ENCODE peak calls at places on chromosomes 6 and 20, in nine cellular contexts. M is stimulated activated CD4-positive, alpha-beta T cell treated with anti-CD3 and anti-CD28 coated beads, Interleukin-2, amount 100 ng/mL, for 48 hours; N is AG04450; J is HT1080; T is activated CD4-positive, CD25-positive, alpha-beta regulatory T cell; Z is HEK293T; A is endodermal cell; K is HS-5; D is NCI-H460. W is an unnamed sample.

GRCh38 chr20:62300319-62300718 is 2.5 kb upstream of the ADRM1 start:
- DNase-seq in M (no peak), N (no peak), J (no peak), T (no peak), Z (no peak), A (no peak), K (no peak), D (no peak), W (no peak)

GRCh38 chr20:63686492-63687321 is 9.7 kb upstream of the TNFRSF6B start:
- DNase-seq in M (peak), N (peak), J (peak), T (no peak), Z (no peak), A (no peak), K (peak), D (peak), W (no peak)

GRCh38 chr6:39273394-39273793 is 40.8 kb downstream of the KCNK17 start:
- DNase-seq in M (no peak), N (no peak), J (no peak), T (no peak), Z (no peak), A (peak), K (no peak), D (no peak), W (no peak)

GRCh38 chr6:42914546-42914945 is 1.3 kb upstream of the PTCRA start:
- DNase-seq in M (no peak), N (no peak), J (no peak), T (no peak), Z (no peak), A (no peak), K (no peak), D (no peak), W (no peak)

GRCh38 chr20:48180637-48181036 is 395.4 kb upstream of the SULF2 start:
- DNase-seq in M (no peak), N (no peak), J (no peak), T (no peak), Z (no peak), A (no peak), K (no peak), D (no peak), W (no peak)

GRCh38 chr6:2764610-2765165 is 505 bp upstream of the WRNIP1 start:
- DNase-seq in M (peak), N (no peak), J (peak), T (peak), Z (no peak), A (no peak), K (no peak), D (no peak), W (peak)

GRCh38 chr6:16239798-16240123 is 1.4 kb downstream of the GMPR start:
- DNase-seq in M (no peak), N (no peak), J (no peak), T (no peak), Z (no peak), A (no peak), K (no peak), D (peak), W (no peak)

GRCh38 chr20:59783020-59784010 is 150.1 kb downstream of the SYCP2 start:
- DNase-seq in M (peak), N (no peak), J (peak), T (no peak), Z (peak), A (peak), K (no peak), D (peak), W (peak)

GRCh38 chr20:4082406-4083102 is 67.2 kb upstream of the RNF24 start:
- DNase-seq in M (peak), N (no peak), J (peak), T (peak), Z (no peak), A (peak), K (no peak), D (no peak), W (no peak)

GRCh38 chr6:116461563-116462507 is 660 bp downstream of the CALHM6 start:
- DNase-seq in M (peak), N (no peak), J (no peak), T (no peak), Z (no peak), A (peak), K (no peak), D (no peak), W (no peak)

GRCh38 chr6:157193443-157193996 is 129.8 kb downstream of the TMEM242 start:
- DNase-seq in M (no peak), N (no peak), J (no peak), T (no peak), Z (no peak), A (no peak), K (no peak), D (no peak), W (no peak)

GRCh38 chr20:35443003-35443402 is 5.0 kb upstream of the GDF5 start:
- DNase-seq in M (no peak), N (no peak), J (peak), T (no peak), Z (no peak), A (no peak), K (peak), D (no peak), W (no peak)

GRCh38 chr6:7919871-7920270 is 9.3 kb upstream of the TXNDC5 start:
- DNase-seq in M (peak), N (no peak), J (peak), T (no peak), Z (no peak), A (peak), K (no peak), D (no peak), W (peak)

GRCh38 chr20:3309226-3309625 is 70.2 kb upstream of the SLC4A11 start:
- DNase-seq in M (no peak), N (no peak), J (no peak), T (no peak), Z (no peak), A (no peak), K (no peak), D (no peak), W (no peak)

GRCh38 chr6:53233309-53233708 is 84.7 kb upstream of the GCM1 start:
- DNase-seq in M (no peak), N (no peak), J (peak), T (no peak), Z (no peak), A (no peak), K (no peak), D (no peak), W (no peak)

GRCh38 chr6:90584636-90585255 is 2.1 kb downstream of the MAP3K7 start:
- DNase-seq in M (no peak), N (no peak), J (peak), T (no peak), Z (no peak), A (no peak), K (no peak), D (no peak), W (no peak)

GRCh38 chr20:16115891-16116577 is 457.2 kb downstream of the KIF16B start:
- DNase-seq in M (no peak), N (no peak), J (no peak), T (no peak), Z (no peak), A (peak), K (no peak), D (no peak), W (no peak)

GRCh38 chr6:42889815-42890214 is 10.4 kb downstream of the RPL7L1 start:
- DNase-seq in M (no peak), N (no peak), J (no peak), T (no peak), Z (no peak), A (no peak), K (no peak), D (no peak), W (no peak)

GRCh38 chr6:72950114-72950860 is 275.0 kb downstream of the KHDC1L start:
- DNase-seq in M (no peak), N (peak), J (peak), T (no peak), Z (no peak), A (no peak), K (peak), D (peak), W (peak)

GRCh38 chr6:57013501-57013900 is 33.0 kb upstream of the KIAA1586 start:
- DNase-seq in M (no peak), N (peak), J (peak), T (no peak), Z (no peak), A (no peak), K (peak), D (no peak), W (peak)